ENCODE peak calls at places on chromosomes 12 and 14, in seven cellular contexts. Y is NCI-H1105 treated with DMSO at 0.1 percent for 48 hours; Z is RKO; R is Ammon's horn; D is tibial artery; H is Kasumi-1; F is stimulated activated CD4-positive, alpha-beta T cell treated with anti-CD3 and anti-CD28 coated beads, Interleukin-1b, Interleukin-23, amount 100 ng/mL, for 24 hours. A is an unnamed sample.

GRCh38 chr12:12715459-12716150 is 1.6 kb upstream of the CDKN1B start:
- DNase-seq in H (peak), R (peak), F (no peak), Y (peak), D (no peak), Z (no peak), A (no peak)

GRCh38 chr12:131944601-131945251 is 5.0 kb upstream of the EP400 start:
- DNase-seq in Y (no peak), Z (no peak), H (no peak), F (no peak), D (peak), R (no peak), A (no peak)

GRCh38 chr12:86663691-86664090 is 407.5 kb upstream of the MGAT4C start:
- DNase-seq in Z (no peak), R (no peak), Y (peak), F (no peak), D (no peak), H (no peak), A (no peak)

GRCh38 chr14:105891221-105891602 is 364.8 kb downstream of the TMEM121 start:
- DNase-seq in R (no peak), Y (no peak), Z (no peak), H (no peak), F (no peak), D (peak), A (peak)

GRCh38 chr14:28576523-28576922 is 190.1 kb upstream of the FOXG1 start:
- DNase-seq in Y (no peak), D (no peak), H (no peak), R (no peak), F (no peak), Z (no peak), A (no peak)

GRCh38 chr12:89765959-89766824 is 57.6 kb upstream of the ATP2B1 start:
- DNase-seq in R (no peak), D (no peak), Z (no peak), H (no peak), Y (no peak), F (no peak), A (no peak)

GRCh38 chr14:62126885-62127478 is 364.8 kb downstream of the SNAPC1 start:
- DNase-seq in Z (peak), D (no peak), R (peak), H (peak), F (no peak), Y (peak), A (peak)

GRCh38 chr12:92244036-92244435 is 98.4 kb upstream of the BTG1 start:
- DNase-seq in F (no peak), Y (no peak), D (no peak), H (no peak), R (peak), Z (no peak), A (no peak)

GRCh38 chr12:67161322-67161918 is 107.7 kb upstream of the CAND1 start:
- DNase-seq in Z (peak), Y (peak), H (peak), D (no peak), F (peak), R (peak), A (peak)

GRCh38 chr14:72907886-72908285 is 14.0 kb upstream of the DPF3 start:
- DNase-seq in Z (peak), R (no peak), D (no peak), F (no peak), H (no peak), Y (no peak), A (no peak)

GRCh38 chr12:38886064-38886463 is 19.3 kb downstream of the CPNE8 start:
- DNase-seq in H (no peak), F (peak), Y (no peak), Z (peak), D (no peak), R (no peak), A (no peak)

GRCh38 chr12:130644566-130644965 is 71.5 kb downstream of the RIMBP2 start:
- DNase-seq in F (no peak), H (no peak), Y (no peak), D (no peak), R (no peak), Z (no peak), A (no peak)

GRCh38 chr14:100914597-100915021 is 11.1 kb upstream of the RTL1 start:
- DNase-seq in D (no peak), H (no peak), Y (no peak), Z (no peak), R (no peak), F (no peak), A (no peak)

GRCh38 chr14:53537421-53538315 is 384.5 kb upstream of the DDHD1 start:
- DNase-seq in D (no peak), R (no peak), H (no peak), F (no peak), Z (no peak), Y (no peak), A (no peak)

GRCh38 chr14:34692348-34692747 is 22.0 kb downstream of the CFL2 start:
- DNase-seq in Z (no peak), H (no peak), Y (no peak), F (no peak), R (no peak), D (no peak), A (no peak)

GRCh38 chr14:90061849-90062794 is at the start of gene KCNK13:
- DNase-seq in Z (no peak), Y (peak), D (no peak), H (no peak), R (no peak), F (no peak), A (peak)

GRCh38 chr12:57845478-57846284 is 848 bp downstream of the CTDSP2 start:
- DNase-seq in Z (peak), F (peak), H (peak), R (peak), D (peak), Y (peak), A (peak)

GRCh38 chr14:102055181-102055901 is 31.5 kb downstream of the HSP90AA1 start:
- DNase-seq in H (no peak), D (no peak), R (no peak), Z (no peak), Y (no peak), F (no peak), A (no peak)

GRCh38 chr14:73745571-73746539 is 31.7 kb upstream of the PNMA1 start:
- DNase-seq in Y (no peak), H (no peak), Z (no peak), D (no peak), R (no peak), F (no peak), A (no peak)

GRCh38 chr14:32014498-32014897 is 62.6 kb upstream of the ARHGAP5 start:
- DNase-seq in Z (no peak), Y (no peak), F (no peak), D (no peak), H (no peak), R (no peak), A (no peak)

GRCh38 chr12:4261655-4262054 is 11.9 kb upstream of the CCND2 start:
- DNase-seq in H (no peak), D (no peak), Y (no peak), R (no peak), F (no peak), Z (no peak), A (peak)

GRCh38 chr12:2034633-2035420 is 18.0 kb upstream of the CACNA1C start:
- DNase-seq in D (peak), Y (peak), R (peak), H (peak), F (peak), Z (peak), A (peak)

GRCh38 chr12:117582135-117582784 is 220.8 kb upstream of the NOS1 start:
- DNase-seq in F (no peak), Y (no peak), Z (no peak), H (no peak), D (no peak), R (no peak), A (no peak)

GRCh38 chr14:71309756-71310155 is 402.5 kb downstream of the PCNX1 start:
- DNase-seq in F (no peak), D (no peak), H (no peak), Y (no peak), R (no peak), Z (no peak), A (no peak)

GRCh38 chr12:10140001-10140400 is 10.0 kb upstream of the CLEC7A start:
- DNase-seq in Z (peak), H (peak), R (peak), Y (peak), D (no peak), F (no peak), A (peak)

GRCh38 chr14:81537193-81537592 is 3.5 kb upstream of the SEL1L start:
- DNase-seq in H (no peak), R (no peak), D (no peak), Y (no peak), Z (no peak), F (no peak), A (no peak)

GRCh38 chr12:93500201-93500600 is 32.9 kb downstream of the MRPL42 start:
- DNase-seq in Y (no peak), D (no peak), Z (no peak), H (no peak), F (no peak), R (no peak), A (no peak)

GRCh38 chr12:89461190-89461589 is 63.4 kb downstream of the GALNT4 start:
- DNase-seq in D (no peak), Z (no peak), Y (no peak), H (no peak), R (no peak), F (no peak), A (no peak)

GRCh38 chr12:92020983-92021664 is 124.5 kb downstream of the BTG1 start:
- DNase-seq in D (no peak), F (no peak), Y (no peak), R (no peak), Z (no peak), H (no peak), A (no peak)

GRCh38 chr12:95700316-95700785 is 90.2 kb downstream of the NTN4 start:
- DNase-seq in R (no peak), D (no peak), Z (no peak), F (no peak), Y (no peak), H (no peak), A (peak)

GRCh38 chr12:123120452-123121166 is 30.3 kb downstream of the PITPNM2 start:
- DNase-seq in H (no peak), Z (peak), R (no peak), F (no peak), Y (no peak), D (no peak), A (no peak)

GRCh38 chr14:60951781-60952435 is 29.0 kb downstream of the TRMT5 start:
- DNase-seq in H (no peak), D (no peak), Z (no peak), F (no peak), Y (no peak), R (no peak), A (no peak)

GRCh38 chr12:94649349-94650142 is 811 bp downstream of the TMCC3 start:
- DNase-seq in D (peak), F (no peak), Z (no peak), Y (peak), R (peak), H (no peak), A (peak)

GRCh38 chr12:66242261-66242760 is 53.3 kb downstream of the IRAK3 start:
- DNase-seq in D (no peak), F (no peak), Z (no peak), Y (no peak), H (no peak), R (no peak), A (no peak)

GRCh38 chr12:68622250-68622649 is 11.6 kb downstream of the RAP1B start:
- DNase-seq in D (no peak), H (no peak), Y (no peak), F (no peak), R (no peak), Z (no peak), A (no peak)

GRCh38 chr14:94673781-94674231 is 61.6 kb downstream of the SERPINA3 start:
- DNase-seq in Y (no peak), D (peak), R (no peak), F (no peak), Z (no peak), H (no peak), A (no peak)

GRCh38 chr14:99513183-99513694 is 32.0 kb downstream of the CCNK start:
- DNase-seq in H (no peak), Y (no peak), Z (no peak), R (no peak), D (no peak), F (no peak), A (no peak)

A was measured in GM13976.